ENCODE peak calls at places on chromosome 22, in ten cellular contexts. J, Y, O, G, X, E, N, P, A and H are unnamed samples.
A peak's percentile ranks its signal among the peaks of the same experiment; 100 is the strongest.

GRCh38 chr22:27133951-27134664 is 476.7 kb downstream of the MIAT start:
- DNase-seq in J (peak; percentile 93), Y (peak; percentile 67), O (no peak), G (peak; percentile 95), X (peak; percentile 94), E (no peak), N (no peak), P (peak; percentile 78), A (no peak), H (no peak)

GRCh38 chr22:32558681-32559355 is 84.2 kb downstream of the FBXO7 start:
- DNase-seq in J (peak; percentile 91), Y (no peak), O (no peak), G (peak; percentile 95), X (peak; percentile 36), E (no peak), N (no peak), P (no peak), A (no peak), H (no peak)

GRCh38 chr22:48749555-48750227 is 1078.0 kb downstream of the BRD1 start:
- DNase-seq in J (no peak), Y (no peak), O (no peak), G (no peak), X (no peak), E (no peak), N (no peak), P (no peak), A (no peak), H (no peak)

GRCh38 chr22:44024288-44024908 is at the start of gene PARVB:
- DNase-seq in J (peak; percentile 29), Y (no peak), O (no peak), G (peak; percentile 19), X (peak; percentile 14), E (no peak), N (no peak), P (no peak), A (peak; percentile 62), H (no peak)

GRCh38 chr22:44876921-44877320 is 124.5 kb downstream of the ARHGAP8 start:
- DNase-seq in J (no peak), Y (no peak), O (no peak), G (no peak), X (no peak), E (no peak), N (no peak), P (no peak), A (no peak), H (no peak)

GRCh38 chr22:29330753-29331152 is 15.3 kb upstream of the RASL10A start:
- DNase-seq in J (peak; percentile 91), Y (no peak), O (no peak), G (no peak), X (peak; percentile 74), E (no peak), N (no peak), P (no peak), A (peak; percentile 13), H (peak; percentile 42)

GRCh38 chr22:30000566-30000965 is 79.7 kb upstream of the HORMAD2 start:
- DNase-seq in J (peak; percentile 32), Y (no peak), O (no peak), G (peak; percentile 27), X (peak; percentile 69), E (no peak), N (no peak), P (no peak), A (no peak), H (no peak)

GRCh38 chr22:29195964-29196666 is 9.6 kb upstream of the EMID1 start:
- DNase-seq in J (no peak), Y (no peak), O (no peak), G (no peak), X (no peak), E (no peak), N (no peak), P (no peak), A (no peak), H (no peak)

GRCh38 chr22:40325315-40325714 is 21.0 kb upstream of the ADSL start:
- DNase-seq in J (no peak), Y (no peak), O (no peak), G (no peak), X (no peak), E (peak; percentile 43), N (peak; percentile 51), P (no peak), A (no peak), H (no peak)

GRCh38 chr22:23088199-23088604 is 17.9 kb downstream of the GNAZ start:
- DNase-seq in J (no peak), Y (no peak), O (peak; percentile 19), G (no peak), X (no peak), E (no peak), N (no peak), P (no peak), A (peak; percentile 87), H (no peak)

GRCh38 chr22:26303475-26303874 is 125.6 kb upstream of the ASPHD2 start:
- DNase-seq in J (no peak), Y (no peak), O (no peak), G (no peak), X (no peak), E (no peak), N (no peak), P (no peak), A (no peak), H (no peak)

GRCh38 chr22:43859621-43860020 is 2.7 kb downstream of the SULT4A1 start:
- DNase-seq in J (no peak), Y (no peak), O (no peak), G (no peak), X (no peak), E (no peak), N (no peak), P (no peak), A (no peak), H (no peak)

GRCh38 chr22:38262051-38262795 is 10.6 kb downstream of the TMEM184B start:
- DNase-seq in J (peak; percentile 37), Y (no peak), O (no peak), G (no peak), X (no peak), E (no peak), N (no peak), P (peak; percentile 36), A (peak; percentile 54), H (no peak)

GRCh38 chr22:49204599-49205214 is 623.0 kb downstream of the BRD1 start:
- DNase-seq in J (no peak), Y (no peak), O (no peak), G (no peak), X (no peak), E (no peak), N (no peak), P (no peak), A (no peak), H (no peak)

GRCh38 chr22:21691773-21692172 is 26.0 kb downstream of the PPIL2 start:
- DNase-seq in J (no peak), Y (no peak), O (no peak), G (no peak), X (no peak), E (no peak), N (no peak), P (no peak), A (no peak), H (no peak)

GRCh38 chr22:47796128-47796908 is 1033.9 kb downstream of the TBC1D22A start:
- DNase-seq in J (no peak), Y (no peak), O (no peak), G (no peak), X (no peak), E (no peak), N (no peak), P (no peak), A (no peak), H (no peak)

GRCh38 chr22:41525450-41526225 is 18.6 kb downstream of the POLR3H start:
- DNase-seq in J (no peak), Y (no peak), O (no peak), G (no peak), X (no peak), E (no peak), N (no peak), P (no peak), A (no peak), H (no peak)

GRCh38 chr22:20867179-20868099 is 8.6 kb downstream of the SNAP29 start:
- DNase-seq in J (no peak), Y (peak; percentile 31), O (no peak), G (no peak), X (peak; percentile 65), E (no peak), N (no peak), P (no peak), A (no peak), H (peak; percentile 35)

GRCh38 chr22:36149464-36149863 is 11.1 kb downstream of the APOL3 start:
- DNase-seq in J (no peak), Y (no peak), O (no peak), G (peak; percentile 15), X (no peak), E (no peak), N (no peak), P (peak; percentile 23), A (no peak), H (no peak)

GRCh38 chr22:27844656-27845602 is 43.4 kb upstream of the MN1 start:
- DNase-seq in J (no peak), Y (no peak), O (no peak), G (no peak), X (no peak), E (no peak), N (no peak), P (no peak), A (no peak), H (no peak)

GRCh38 chr22:36439481-36440271 is 41.8 kb downstream of the TXN2 start:
- DNase-seq in J (peak; percentile 98), Y (no peak), O (no peak), G (peak; percentile 97), X (peak; percentile 94), E (no peak), N (no peak), P (peak; percentile 96), A (peak; percentile 71), H (peak; percentile 74)

GRCh38 chr22:46537221-46537945 is at the start of gene CELSR1:
- DNase-seq in J (peak; percentile 41), Y (no peak), O (no peak), G (no peak), X (peak; percentile 32), E (no peak), N (no peak), P (no peak), A (peak; percentile 83), H (no peak)

GRCh38 chr22:27224485-27225364 is 567.3 kb downstream of the MIAT start:
- DNase-seq in J (peak; percentile 76), Y (no peak), O (no peak), G (peak; percentile 47), X (peak; percentile 69), E (no peak), N (no peak), P (no peak), A (no peak), H (no peak)

GRCh38 chr22:39898997-39899396 is 1.9 kb upstream of the GRAP2 start:
- DNase-seq in J (no peak), Y (no peak), O (no peak), G (no peak), X (no peak), E (no peak), N (no peak), P (no peak), A (no peak), H (no peak)